ENCODE peak calls at places on chromosomes 6 and 20, in ten cellular contexts. T is C1 segment of cervical spinal cord; C is activated naive CD4-positive, alpha-beta T cell treated with anti-CD3 and anti-CD28 coated beads for 36 hours; D is GM04503; M is H7; P is activated CD8-positive, alpha-beta T cell treated with anti-CD3 and anti-CD28 coated beads, Interleukin-2, amount 10 ng/mL, durations not matched to agents 7 days and 5 days; B is lower lobe of right lung; Z is substantia nigra; O is NCI-H69; K is cardiac muscle cell. N is an unnamed sample.
A peak's percentile ranks its signal among the peaks of the same experiment; 100 is the strongest.

GRCh38 chr6:163355471-163355991 is 59.0 kb upstream of the QKI start:
- DNase-seq in T (peak; percentile 65), C (no peak), D (no peak), M (no peak), P (no peak), B (peak; percentile 75), Z (peak; percentile 72), O (no peak), K (peak; percentile 83), N (no peak)

GRCh38 chr6:44039839-44040350 is 87.4 kb downstream of the MRPL14 start:
- DNase-seq in T (no peak), C (no peak), D (no peak), M (no peak), P (no peak), B (peak; percentile 17), Z (no peak), O (no peak), K (no peak), N (no peak)

GRCh38 chr6:159969204-159969912 is 476 bp downstream of the IGF2R start:
- DNase-seq in T (no peak), C (peak; percentile 30), D (no peak), M (peak; percentile 79), P (peak; percentile 43), B (peak; percentile 67), Z (no peak), O (peak; percentile 63), K (peak; percentile 49), N (peak; percentile 66)

GRCh38 chr6:144234935-144235334 is 50.2 kb upstream of the UTRN start:
- DNase-seq in T (no peak), C (no peak), D (no peak), M (no peak), P (no peak), B (no peak), Z (no peak), O (no peak), K (no peak), N (no peak)

GRCh38 chr6:4603291-4603690 is 172.9 kb upstream of the CDYL start:
- DNase-seq in T (no peak), C (no peak), D (peak; percentile 68), M (no peak), P (no peak), B (peak; percentile 62), Z (no peak), O (no peak), K (peak; percentile 97), N (no peak)

GRCh38 chr6:47134476-47135189 is 92.5 kb upstream of the ADGRF1 start:
- DNase-seq in T (no peak), C (no peak), D (no peak), M (no peak), P (no peak), B (no peak), Z (no peak), O (peak; percentile 99), K (peak; percentile 93), N (no peak)

GRCh38 chr6:132589454-132589853 is at the start of gene TAAR5:
- DNase-seq in T (no peak), C (no peak), D (no peak), M (no peak), P (no peak), B (no peak), Z (no peak), O (no peak), K (no peak), N (no peak)

GRCh38 chr6:128005009-128005408 is 104.2 kb upstream of the THEMIS start:
- DNase-seq in T (no peak), C (peak; percentile 27), D (no peak), M (no peak), P (no peak), B (no peak), Z (no peak), O (peak; percentile 82), K (no peak), N (no peak)

GRCh38 chr6:51266569-51266968 is 447.9 kb downstream of the TFAP2B start:
- DNase-seq in T (no peak), C (no peak), D (no peak), M (no peak), P (no peak), B (no peak), Z (no peak), O (peak; percentile 12), K (no peak), N (no peak)

GRCh38 chr6:80477591-80478370 is 371.3 kb downstream of the BCKDHB start:
- DNase-seq in T (no peak), C (no peak), D (no peak), M (no peak), P (no peak), B (no peak), Z (no peak), O (no peak), K (no peak), N (no peak)

GRCh38 chr20:51077601-51078000 is 54.7 kb upstream of the KCNG1 start:
- DNase-seq in T (no peak), C (no peak), D (no peak), M (no peak), P (no peak), B (no peak), Z (no peak), O (peak; percentile 83), K (no peak), N (no peak)

GRCh38 chr6:159075506-159076100 is 30.8 kb upstream of the TAGAP start:
- DNase-seq in T (no peak), C (no peak), D (no peak), M (no peak), P (peak; percentile 18), B (no peak), Z (no peak), O (peak; percentile 23), K (peak; percentile 31), N (no peak)

GRCh38 chr6:27747637-27748036 is 164.6 kb downstream of the OR2B2 start:
- DNase-seq in T (no peak), C (no peak), D (no peak), M (no peak), P (no peak), B (no peak), Z (no peak), O (no peak), K (no peak), N (no peak)

GRCh38 chr6:133817460-133818047 is 71.4 kb upstream of the TCF21 start:
- DNase-seq in T (no peak), C (peak; percentile 57), D (no peak), M (peak; percentile 56), P (peak; percentile 50), B (no peak), Z (no peak), O (peak; percentile 59), K (no peak), N (peak; percentile 29)

GRCh38 chr6:7496266-7496875 is 45.1 kb upstream of the DSP start:
- DNase-seq in T (no peak), C (no peak), D (no peak), M (no peak), P (no peak), B (no peak), Z (no peak), O (no peak), K (no peak), N (no peak)

GRCh38 chr6:4872841-4873240 is 96.6 kb downstream of the CDYL start:
- DNase-seq in T (no peak), C (no peak), D (no peak), M (no peak), P (no peak), B (no peak), Z (no peak), O (no peak), K (no peak), N (no peak)

GRCh38 chr6:1987640-1988039 is 257.8 kb downstream of the GMDS start:
- DNase-seq in T (no peak), C (no peak), D (no peak), M (no peak), P (no peak), B (no peak), Z (no peak), O (peak; percentile 38), K (peak; percentile 41), N (no peak)

GRCh38 chr6:166494757-166495486 is 91.6 kb downstream of the RAMACL start:
- DNase-seq in T (peak; percentile 59), C (peak; percentile 28), D (no peak), M (no peak), P (no peak), B (no peak), Z (peak; percentile 73), O (no peak), K (no peak), N (no peak)

GRCh38 chr6:96301023-96301422 is 220.6 kb upstream of the UFL1 start:
- DNase-seq in T (no peak), C (no peak), D (no peak), M (no peak), P (no peak), B (no peak), Z (no peak), O (peak; percentile 15), K (no peak), N (no peak)

GRCh38 chr6:42696526-42697267 is 25.7 kb downstream of the PRPH2 start:
- DNase-seq in T (no peak), C (no peak), D (peak; percentile 67), M (no peak), P (no peak), B (no peak), Z (no peak), O (no peak), K (peak; percentile 78), N (peak; percentile 67)

GRCh38 chr6:156563710-156564109 is 213.5 kb upstream of the ARID1B start:
- DNase-seq in T (no peak), C (no peak), D (no peak), M (no peak), P (no peak), B (no peak), Z (no peak), O (peak; percentile 96), K (no peak), N (no peak)

GRCh38 chr6:154039231-154039842 is at the start of gene OPRM1:
- DNase-seq in T (no peak), C (peak; percentile 63), D (no peak), M (peak; percentile 78), P (peak; percentile 61), B (peak; percentile 46), Z (no peak), O (no peak), K (peak; percentile 44), N (peak; percentile 31)

GRCh38 chr6:147227770-147228320 is 23.6 kb downstream of the STXBP5 start:
- DNase-seq in T (no peak), C (peak; percentile 12), D (no peak), M (no peak), P (no peak), B (no peak), Z (no peak), O (peak; percentile 19), K (no peak), N (no peak)

GRCh38 chr6:3913077-3913957 is 64.1 kb downstream of the FAM50B start:
- DNase-seq in T (peak; percentile 15), C (no peak), D (peak; percentile 96), M (no peak), P (no peak), B (no peak), Z (no peak), O (peak; percentile 86), K (peak; percentile 97), N (peak; percentile 7)

GRCh38 chr6:140660295-140660694 is 1285.8 kb upstream of the CITED2 start:
- DNase-seq in T (no peak), C (no peak), D (peak; percentile 32), M (no peak), P (no peak), B (no peak), Z (no peak), O (no peak), K (peak; percentile 9), N (no peak)

GRCh38 chr6:18536693-18537092 is 149.5 kb downstream of the RNF144B start:
- DNase-seq in T (no peak), C (no peak), D (no peak), M (no peak), P (no peak), B (no peak), Z (no peak), O (peak; percentile 53), K (no peak), N (no peak)

GRCh38 chr6:134443009-134443408 is 125.1 kb upstream of the SGK1 start:
- DNase-seq in T (no peak), C (no peak), D (no peak), M (no peak), P (no peak), B (no peak), Z (no peak), O (no peak), K (no peak), N (no peak)

GRCh38 chr6:75275067-75275466 is 9.5 kb downstream of the TMEM30A start:
- DNase-seq in T (no peak), C (no peak), D (peak; percentile 84), M (no peak), P (no peak), B (no peak), Z (no peak), O (no peak), K (peak; percentile 23), N (no peak)